ENCODE peak calls at places on chromosomes 16 and 17, in four cellular contexts. Y is retinal pigment epithelial cell, K is germinal center, L is bronchial epithelial cell. J is an unnamed sample.
A peak's percentile ranks its signal among the peaks of the same experiment; 100 is the strongest.

GRCh38 chr17:44518032-44518431 is 14.8 kb upstream of the GPATCH8 start:
- DNase-seq in Y (no peak), K (no peak), L (peak; percentile 41), J (no peak)

GRCh38 chr17:48215583-48216139 is 108.1 kb downstream of the SNX11 start:
- DNase-seq in Y (no peak), K (no peak), L (peak; percentile 29), J (peak; percentile 79)

GRCh38 chr16:88430524-88431446 is 22.3 kb upstream of the ZFPM1 start:
- DNase-seq in Y (no peak), K (peak; percentile 66), L (no peak), J (no peak)

GRCh38 chr17:77697480-77698400 is 260.8 kb upstream of the TNRC6C start:
- DNase-seq in Y (no peak), K (no peak), L (no peak), J (no peak)

GRCh38 chr17:49197346-49197998 is 12.9 kb downstream of the GNGT2 start:
- DNase-seq in Y (no peak), K (no peak), L (peak; percentile 18), J (no peak)

GRCh38 chr17:77810536-77810935 is 148.0 kb upstream of the TNRC6C start:
- DNase-seq in Y (no peak), K (no peak), L (peak; percentile 57), J (no peak)

GRCh38 chr17:59791603-59792457 is 84.4 kb downstream of the VMP1 start:
- DNase-seq in Y (no peak), K (no peak), L (no peak), J (no peak)

GRCh38 chr16:56102159-56102798 is 89.0 kb upstream of the GNAO1 start:
- DNase-seq in Y (no peak), K (no peak), L (no peak), J (no peak)

GRCh38 chr17:20094777-20095176 is 85.6 kb downstream of the SPECC1 start:
- DNase-seq in Y (no peak), K (no peak), L (peak; percentile 51), J (no peak)